ENCODE peak calls at places on chromosome 20, in six cellular contexts. R is HCT116, F is K562, U is GM12878, P is HepG2, H is NT2/D1. Q is an unnamed sample.

GRCh38 chr20:10642859-10643559 is 30.8 kb downstream of the JAG1 start:
- DNase-seq in U (no peak), H (no peak), R (no peak), F (no peak), P (no peak), Q (no peak)

GRCh38 chr20:49979030-49979832 is 3.5 kb upstream of the SNAI1 start:
- DNase-seq in H (peak; percentile 57), U (no peak), P (peak; percentile 56), R (peak; percentile 38), F (peak; percentile 84), Q (no peak)

GRCh38 chr20:56689852-56690485 is 60.9 kb downstream of the TFAP2C start:
- DNase-seq in P (no peak), H (no peak), U (no peak), F (no peak), R (no peak), Q (no peak)

GRCh38 chr20:6698056-6698455 is 69.4 kb upstream of the BMP2 start:
- DNase-seq in P (peak; percentile 66), R (peak; percentile 7), H (peak; percentile 35), U (no peak), F (no peak), Q (no peak)

GRCh38 chr20:46206025-46206424 is 87.9 kb downstream of the CD40 start:
- DNase-seq in R (no peak), F (peak; percentile 69), U (peak; percentile 12), P (no peak), H (no peak), Q (no peak)

GRCh38 chr20:7792131-7792869 is 148.0 kb downstream of the HAO1 start:
- DNase-seq in R (no peak), U (no peak), P (no peak), F (no peak), H (no peak), Q (no peak)

GRCh38 chr20:59807909-59808728 is 125.3 kb downstream of the SYCP2 start:
- DNase-seq in U (no peak), H (no peak), R (no peak), P (no peak), F (no peak), Q (no peak)

GRCh38 chr20:15399781-15400180 is 1062.4 kb upstream of the FLRT3 start:
- DNase-seq in U (no peak), P (no peak), H (no peak), R (no peak), F (no peak), Q (no peak)

GRCh38 chr20:1364106-1364505 is 28.7 kb downstream of the FKBP1A start:
- DNase-seq in F (no peak), U (no peak), H (no peak), R (no peak), P (no peak), Q (no peak)

GRCh38 chr20:22418738-22419137 is 165.6 kb downstream of the FOXA2 start:
- DNase-seq in U (no peak), H (no peak), P (peak; percentile 43), F (no peak), R (no peak), Q (no peak)

GRCh38 chr20:7693761-7694160 is 246.5 kb downstream of the HAO1 start:
- DNase-seq in H (no peak), R (no peak), F (no peak), P (no peak), U (no peak), Q (no peak)

GRCh38 chr20:1440024-1440423 is 26.6 kb downstream of the NSFL1C start:
- DNase-seq in U (no peak), H (peak; percentile 38), R (peak; percentile 26), P (peak; percentile 61), F (peak; percentile 61), Q (peak; percentile 50)

GRCh38 chr20:61439251-61439650 is 187.2 kb downstream of the CDH4 start:
- DNase-seq in R (no peak), U (no peak), P (no peak), H (no peak), F (no peak), Q (no peak)

GRCh38 chr20:51541189-51542032 is 1.1 kb downstream of the NFATC2 start:
- DNase-seq in H (no peak), R (no peak), F (peak; percentile 92), U (no peak), P (peak; percentile 87), Q (no peak)

GRCh38 chr20:45810191-45810590 is 2.3 kb upstream of the UBE2C start:
- DNase-seq in H (no peak), F (peak; percentile 60), U (no peak), P (no peak), R (no peak), Q (no peak)

GRCh38 chr20:32017711-32018251 is 7.5 kb downstream of the CCM2L start:
- DNase-seq in R (peak; percentile 79), F (peak; percentile 62), H (no peak), U (no peak), P (peak; percentile 69), Q (peak; percentile 85)

GRCh38 chr20:48155231-48155630 is 369.9 kb upstream of the SULF2 start:
- DNase-seq in U (no peak), R (no peak), H (no peak), F (no peak), P (no peak), Q (no peak)

GRCh38 chr20:18705490-18705889 is 108.1 kb upstream of the SCP2D1 start:
- DNase-seq in P (no peak), F (no peak), U (no peak), R (no peak), H (no peak), Q (no peak)

DNA sequence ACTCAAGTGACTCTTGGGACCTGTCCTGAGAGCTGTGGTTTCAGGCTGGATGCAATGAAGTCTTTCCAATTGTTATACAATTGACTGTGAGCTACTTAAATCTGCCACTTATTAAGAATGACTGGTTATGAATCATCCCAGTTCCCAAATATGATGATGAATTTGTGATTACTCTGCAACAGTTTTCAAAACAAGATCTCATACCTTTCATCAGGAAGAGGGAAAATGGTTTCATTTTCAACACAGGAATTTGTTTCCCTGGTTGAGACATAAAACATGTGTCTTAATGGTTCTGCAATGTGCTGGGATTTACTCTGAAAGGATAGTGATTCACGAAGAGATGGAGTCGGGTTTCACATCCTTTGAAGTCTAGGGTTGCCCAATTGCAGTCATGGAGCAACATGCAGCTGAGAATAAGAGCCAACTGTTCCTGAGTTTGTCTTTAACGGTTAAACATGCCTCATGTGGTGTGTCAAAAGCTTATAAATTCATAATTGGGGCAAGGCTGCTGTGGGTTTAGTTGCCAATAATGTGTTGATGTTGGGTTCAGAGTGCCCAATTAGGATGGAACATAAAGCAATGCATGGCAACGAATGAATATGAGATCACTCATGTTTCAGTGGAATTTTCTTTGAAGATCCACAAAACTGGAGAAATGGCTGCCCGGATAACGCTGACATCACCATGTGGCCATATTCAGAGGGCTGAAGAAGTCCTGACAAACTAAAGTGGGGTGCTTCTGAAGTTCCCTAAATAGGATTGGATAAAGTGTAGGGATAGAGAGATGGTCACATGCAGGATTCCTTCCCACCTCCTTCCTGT is 41.0 kb downstream of the CYP24A1 start:
- DNase-seq in R (peak; percentile 92), F (no peak), P (peak; percentile 100), U (no peak), H (peak; percentile 43), Q (no peak)
- TF ChIP-seq ZNF274 in R (no peak), F (no peak), P (no peak), U (no peak), H (no peak), Q (no peak)

DNA sequence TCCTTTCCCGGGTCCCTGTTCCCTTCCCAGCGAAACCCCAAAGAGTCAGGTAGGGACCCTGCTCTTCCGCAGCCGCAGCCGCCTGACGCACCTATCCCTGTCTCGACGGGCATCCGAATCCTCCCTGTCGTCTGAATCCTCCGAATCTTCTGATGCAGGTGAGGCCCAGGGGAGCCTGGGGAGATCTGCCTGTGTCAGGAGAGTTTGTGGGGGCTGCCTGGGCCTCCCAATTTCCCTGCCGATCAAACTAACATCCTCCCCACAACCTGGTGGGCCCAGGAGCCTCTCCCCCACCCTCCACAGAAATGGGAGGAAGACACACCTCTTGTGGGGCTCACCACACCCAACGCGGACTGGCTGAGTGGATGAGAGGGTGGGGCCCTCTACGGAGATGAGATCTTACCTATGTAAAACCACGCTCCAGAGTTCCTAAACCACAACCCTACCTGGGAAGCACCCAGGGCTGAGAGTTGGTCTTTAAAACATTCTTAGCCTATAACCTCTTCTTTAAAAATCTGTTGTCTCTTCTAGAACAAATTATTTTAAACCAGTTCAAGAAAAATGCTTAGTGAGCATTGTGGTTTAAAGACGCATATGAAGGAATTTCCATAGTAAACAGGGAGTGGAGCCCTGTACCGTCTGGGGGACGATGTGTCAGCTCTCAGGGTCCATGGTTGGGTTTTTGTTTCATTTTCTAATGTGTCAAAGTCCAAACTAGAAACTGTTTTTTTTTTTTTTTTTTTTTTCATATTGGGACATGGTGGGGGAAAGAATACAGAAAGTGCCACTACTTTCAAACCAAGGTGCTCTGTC is 1.7 kb downstream of the CDC25B start:
- DNase-seq in H (no peak), P (peak; percentile 85), U (no peak), F (peak; percentile 57), R (no peak), Q (no peak)
- TF ChIP-seq ZNF274 in H (no peak), P (no peak), U (no peak), F (no peak), R (no peak), Q (no peak)

GRCh38 chr20:58023781-58024180 is 204.7 kb downstream of the ANKRD60 start:
- DNase-seq in R (no peak), P (no peak), F (no peak), H (no peak), U (no peak), Q (no peak)

GRCh38 chr20:58023346-58023745 is 205.1 kb downstream of the ANKRD60 start:
- DNase-seq in P (no peak), F (no peak), R (no peak), U (no peak), H (no peak), Q (no peak)

GRCh38 chr20:58024241-58024721 is 204.2 kb downstream of the ANKRD60 start:
- DNase-seq in R (no peak), U (no peak), F (no peak), H (no peak), P (no peak), Q (no peak)

GRCh38 chr20:58021481-58021880 is 207.0 kb downstream of the ANKRD60 start:
- DNase-seq in H (no peak), U (no peak), P (no peak), F (peak; percentile 68), R (no peak), Q (peak; percentile 74)

DNA sequence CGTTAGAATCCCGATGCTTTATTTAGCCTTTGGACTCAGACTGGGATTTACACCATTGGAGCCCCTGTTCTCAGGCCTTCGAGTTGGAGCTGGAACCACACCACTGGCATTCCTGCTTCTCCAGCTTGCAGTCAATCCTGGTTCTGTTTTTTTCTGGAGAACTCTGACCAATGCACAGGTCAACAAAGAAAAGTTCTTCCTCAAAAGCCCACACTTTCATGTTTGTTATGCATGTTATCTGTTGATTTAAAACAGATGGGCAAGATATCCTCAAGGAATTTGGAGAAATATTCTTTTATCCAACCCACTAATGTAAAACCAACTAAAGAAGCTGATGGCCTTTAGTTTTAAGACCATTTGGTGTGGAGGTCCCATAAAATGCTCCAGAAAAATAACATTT is 205.7 kb downstream of the ANKRD60 start:
- DNase-seq in F (no peak), U (no peak), R (no peak), H (no peak), P (no peak), Q (no peak)
- TF ChIP-seq ZNF274 in F (no peak), U (no peak), R (no peak), H (no peak), P (no peak), Q (no peak)

DNA sequence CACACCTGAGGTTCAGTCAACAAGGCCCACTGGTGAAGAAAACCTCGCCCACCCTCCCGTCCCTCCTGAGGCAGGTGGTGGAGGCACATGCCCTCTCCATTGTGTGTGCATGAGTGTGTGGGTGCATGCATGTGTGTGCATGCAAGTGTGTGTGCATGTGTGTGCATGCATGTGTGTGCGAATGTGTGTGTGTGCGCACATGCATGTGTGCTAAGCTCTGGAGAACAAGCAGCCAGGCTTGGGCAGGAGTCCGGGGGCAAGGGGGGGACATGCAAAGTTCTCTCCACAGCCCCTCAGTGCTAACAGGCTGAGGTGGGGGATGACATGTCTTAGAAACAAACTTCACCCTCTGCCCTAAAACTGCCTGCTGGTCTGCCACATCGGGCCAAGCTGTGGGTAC is 3.1 kb upstream of the HSPA12B start:
- DNase-seq in H (no peak), F (no peak), P (no peak), U (no peak), R (no peak), Q (no peak)
- TF ChIP-seq ZNF274 in H (no peak), F (no peak), P (no peak), U (no peak), R (no peak), Q (no peak)

Q was measured in H1.